ENCODE peak calls at places on chromosomes 5 and 9, in eight cellular contexts. One of them, this sample, is unnamed. For H3K36me3, the result is how much of the 10 kb centered on the place peaks cover.

GRCh38 chr5:127615916-127616315 is 33.0 kb upstream of the CTXN3 start:
- DNase-seq in heart left ventricle: no peak
- DNase-seq in transverse colon: no peak
- DNase-seq in prostate gland: peak
- DNase-seq in right lobe of liver: no peak
- DNase-seq in IMR-90: peak
- DNase-seq in suprapubic skin: no peak
- DNase-seq in HCT116: no peak
- DNase-seq in this sample: no peak

GRCh38 chr9:136732446-136733178 is 10.1 kb downstream of the LCN10 start:
- DNase-seq in right lobe of liver: no peak
- DNase-seq in heart left ventricle: no peak
- DNase-seq in HCT116: no peak
- DNase-seq in IMR-90: no peak
- DNase-seq in suprapubic skin: no peak
- DNase-seq in transverse colon: no peak
- DNase-seq in prostate gland: no peak
- DNase-seq in this sample: no peak

GRCh38 chr5:112342364-112342763 is 76.7 kb downstream of the EPB41L4A start:
- DNase-seq in heart left ventricle: no peak
- DNase-seq in IMR-90: no peak
- DNase-seq in prostate gland: no peak
- DNase-seq in suprapubic skin: no peak
- DNase-seq in HCT116: no peak
- DNase-seq in transverse colon: no peak
- DNase-seq in right lobe of liver: no peak
- DNase-seq in this sample: no peak

GRCh38 chr9:36144322-36145206 is 8.0 kb downstream of the GLIPR2 start:
- DNase-seq in right lobe of liver: no peak
- DNase-seq in HCT116: no peak
- DNase-seq in suprapubic skin: no peak
- DNase-seq in heart left ventricle: no peak
- DNase-seq in prostate gland: no peak
- DNase-seq in transverse colon: no peak
- DNase-seq in IMR-90: no peak
- DNase-seq in this sample: no peak

GRCh38 chr5:74041913-74042312 is 415.9 kb downstream of the ARHGEF28 start:
- DNase-seq in HCT116: no peak
- DNase-seq in IMR-90: no peak
- DNase-seq in transverse colon: no peak
- DNase-seq in right lobe of liver: no peak
- DNase-seq in heart left ventricle: no peak
- DNase-seq in prostate gland: no peak
- DNase-seq in suprapubic skin: no peak
- DNase-seq in this sample: no peak

GRCh38 chr5:153767221-153768218 is 271.2 kb downstream of the FAM114A2 start:
- DNase-seq in suprapubic skin: no peak
- DNase-seq in transverse colon: no peak
- DNase-seq in prostate gland: no peak
- DNase-seq in right lobe of liver: no peak
- DNase-seq in heart left ventricle: no peak
- DNase-seq in IMR-90: no peak
- DNase-seq in HCT116: no peak
- DNase-seq in this sample: no peak

GRCh38 chr5:144292029-144292428 is 121.4 kb downstream of the KCTD16 start:
- DNase-seq in HCT116: no peak
- DNase-seq in IMR-90: no peak
- DNase-seq in right lobe of liver: no peak
- DNase-seq in heart left ventricle: no peak
- DNase-seq in prostate gland: no peak
- DNase-seq in transverse colon: no peak
- DNase-seq in suprapubic skin: no peak
- DNase-seq in this sample: no peak

GRCh38 chr5:138706655-138707480 is 46.4 kb upstream of the CTNNA1 start:
- DNase-seq in IMR-90: peak
- DNase-seq in heart left ventricle: peak
- DNase-seq in suprapubic skin: no peak
- DNase-seq in right lobe of liver: no peak
- DNase-seq in transverse colon: no peak
- DNase-seq in prostate gland: no peak
- DNase-seq in HCT116: no peak
- DNase-seq in this sample: no peak

GRCh38 chr5:158727108-158727507 is 372.6 kb downstream of the EBF1 start:
- DNase-seq in IMR-90: no peak
- DNase-seq in right lobe of liver: no peak
- DNase-seq in heart left ventricle: no peak
- DNase-seq in prostate gland: no peak
- DNase-seq in HCT116: no peak
- DNase-seq in transverse colon: no peak
- DNase-seq in suprapubic skin: no peak
- DNase-seq in this sample: peak

GRCh38 chr9:135447126-135447525 is 32.5 kb upstream of the PPP1R26 start:
- DNase-seq in right lobe of liver: no peak
- DNase-seq in prostate gland: no peak
- DNase-seq in HCT116: no peak
- DNase-seq in IMR-90: no peak
- DNase-seq in transverse colon: no peak
- DNase-seq in suprapubic skin: no peak
- DNase-seq in heart left ventricle: no peak
- DNase-seq in this sample: no peak

GRCh38 chr9:86943223-86943870 is 4.0 kb downstream of the GAS1 start:
- DNase-seq in suprapubic skin: no peak
- DNase-seq in prostate gland: no peak
- DNase-seq in transverse colon: no peak
- DNase-seq in heart left ventricle: peak
- DNase-seq in right lobe of liver: no peak
- DNase-seq in IMR-90: no peak
- DNase-seq in HCT116: no peak
- DNase-seq in this sample: peak

DNA sequence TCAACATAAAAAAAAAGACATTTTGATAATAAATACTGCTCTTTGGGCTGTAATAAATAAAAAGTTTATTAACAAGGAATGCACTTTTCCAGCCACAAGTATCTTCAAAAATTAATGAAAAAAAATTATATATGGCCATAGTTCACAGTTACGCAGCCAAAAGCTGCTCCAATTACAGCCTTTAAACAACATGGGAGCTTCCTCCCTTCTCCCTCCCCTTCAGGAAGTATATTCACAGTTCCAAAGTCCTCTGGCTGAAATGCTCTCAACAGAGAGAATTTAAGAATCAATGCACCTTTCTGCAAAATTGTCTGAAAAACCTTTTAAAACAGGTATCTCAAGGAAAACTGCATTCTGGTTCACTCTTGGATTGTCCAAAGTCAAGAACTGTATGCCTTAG is 5.9 kb downstream of the PLK2 start:
- DNase-seq in prostate gland: no peak
- DNase-seq in IMR-90: no peak
- DNase-seq in HCT116: no peak
- DNase-seq in right lobe of liver: no peak
- DNase-seq in transverse colon: no peak
- DNase-seq in heart left ventricle: no peak
- DNase-seq in suprapubic skin: no peak
- DNase-seq in this sample: no peak
- TF ChIP-seq POLR2A in prostate gland: no peak
- TF ChIP-seq POLR2A in IMR-90: no peak
- TF ChIP-seq POLR2A in HCT116: no peak
- TF ChIP-seq POLR2A in right lobe of liver: no peak
- TF ChIP-seq POLR2A in transverse colon: no peak
- TF ChIP-seq POLR2A in heart left ventricle: no peak
- TF ChIP-seq POLR2A in suprapubic skin: no peak
- TF ChIP-seq POLR2A in this sample: no peak

GRCh38 chr9:108919517-108919916 is 14.4 kb downstream of the ELP1 start:
- DNase-seq in HCT116: no peak
- DNase-seq in IMR-90: no peak
- DNase-seq in suprapubic skin: no peak
- DNase-seq in right lobe of liver: no peak
- DNase-seq in prostate gland: no peak
- DNase-seq in transverse colon: no peak
- DNase-seq in heart left ventricle: no peak
- DNase-seq in this sample: no peak

GRCh38 chr9:108924436-108924835 is 9.5 kb downstream of the ELP1 start:
- DNase-seq in transverse colon: no peak
- DNase-seq in HCT116: no peak
- DNase-seq in heart left ventricle: no peak
- DNase-seq in prostate gland: no peak
- DNase-seq in right lobe of liver: no peak
- DNase-seq in IMR-90: no peak
- DNase-seq in suprapubic skin: no peak
- DNase-seq in this sample: no peak

GRCh38 chr9:108921200-108921599 is 12.7 kb downstream of the ELP1 start:
- DNase-seq in suprapubic skin: no peak
- DNase-seq in right lobe of liver: no peak
- DNase-seq in heart left ventricle: no peak
- DNase-seq in prostate gland: no peak
- DNase-seq in transverse colon: no peak
- DNase-seq in IMR-90: no peak
- DNase-seq in HCT116: no peak
- DNase-seq in this sample: no peak
- H3K36me3 ChIP-seq in suprapubic skin: half or more
- H3K36me3 ChIP-seq in right lobe of liver: half or more
- H3K36me3 ChIP-seq in heart left ventricle: under half
- H3K36me3 ChIP-seq in prostate gland: under half
- H3K36me3 ChIP-seq in transverse colon: under half
- H3K36me3 ChIP-seq in IMR-90: under half
- H3K36me3 ChIP-seq in HCT116: under half
- H3K36me3 ChIP-seq in this sample: under half

DNA sequence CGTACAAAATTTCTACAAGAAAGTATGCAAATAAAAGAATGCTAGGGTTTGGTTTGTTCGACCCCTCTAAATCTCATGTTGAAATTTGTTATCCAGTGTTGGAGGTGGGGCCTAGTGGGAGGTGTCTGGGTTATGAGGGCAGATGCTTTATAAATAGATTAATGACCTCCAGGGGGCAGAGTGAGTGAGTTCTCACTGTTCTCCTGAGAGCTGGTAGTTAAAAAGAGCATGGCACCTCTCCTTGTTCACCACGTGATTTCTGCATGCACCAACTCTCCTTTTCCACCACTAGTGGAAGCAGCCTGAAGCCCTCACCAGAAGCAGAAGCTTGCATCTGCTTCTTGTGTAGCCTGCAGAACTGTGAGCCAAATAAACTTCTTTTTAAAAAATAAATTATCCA is 50.4 kb upstream of the FAM170A start:
- DNase-seq in heart left ventricle: no peak
- DNase-seq in transverse colon: no peak
- DNase-seq in prostate gland: no peak
- DNase-seq in HCT116: peak
- DNase-seq in right lobe of liver: no peak
- DNase-seq in IMR-90: peak
- DNase-seq in suprapubic skin: no peak
- DNase-seq in this sample: no peak
- TF ChIP-seq CTCF in heart left ventricle: no peak
- TF ChIP-seq CTCF in transverse colon: no peak
- TF ChIP-seq CTCF in prostate gland: no peak
- TF ChIP-seq CTCF in HCT116: peak
- TF ChIP-seq CTCF in right lobe of liver: no peak
- TF ChIP-seq CTCF in IMR-90: peak
- TF ChIP-seq CTCF in suprapubic skin: no peak
- TF ChIP-seq CTCF in this sample: no peak

GRCh38 chr5:39424751-39425524 is at the start of gene DAB2:
- DNase-seq in right lobe of liver: peak
- DNase-seq in IMR-90: peak
- DNase-seq in heart left ventricle: peak
- DNase-seq in suprapubic skin: peak
- DNase-seq in prostate gland: peak
- DNase-seq in transverse colon: peak
- DNase-seq in HCT116: peak
- DNase-seq in this sample: peak
- TF ChIP-seq POLR2A in right lobe of liver: peak
- TF ChIP-seq POLR2A in IMR-90: peak
- TF ChIP-seq POLR2A in heart left ventricle: peak
- TF ChIP-seq POLR2A in suprapubic skin: peak
- TF ChIP-seq POLR2A in prostate gland: no peak
- TF ChIP-seq POLR2A in transverse colon: peak
- TF ChIP-seq POLR2A in HCT116: peak
- TF ChIP-seq POLR2A in this sample: peak

DNA sequence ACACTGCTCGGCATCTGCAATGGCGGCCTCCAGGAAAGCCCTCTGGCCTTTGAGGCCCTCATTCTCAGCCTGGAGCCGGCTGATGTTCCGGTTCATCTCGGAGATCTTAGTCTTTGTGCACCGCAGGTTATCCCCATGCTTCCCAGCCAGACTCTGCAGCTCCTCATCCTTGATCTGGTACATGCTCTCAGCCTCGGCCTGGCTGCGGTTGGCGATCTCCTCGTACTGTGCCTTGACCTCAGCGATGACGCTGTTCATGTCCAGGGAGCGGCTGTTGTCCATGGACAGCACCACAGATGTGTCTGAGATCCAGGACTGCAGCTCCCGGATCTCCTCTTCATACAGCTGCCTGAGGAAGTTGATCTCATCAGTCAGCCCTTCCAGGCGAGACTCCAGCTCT is 21.9 kb downstream of the CEP120 start:
- DNase-seq in prostate gland: no peak
- DNase-seq in heart left ventricle: no peak
- DNase-seq in suprapubic skin: no peak
- DNase-seq in transverse colon: no peak
- DNase-seq in IMR-90: no peak
- DNase-seq in right lobe of liver: no peak
- DNase-seq in HCT116: no peak
- DNase-seq in this sample: no peak
- H3K36me3 ChIP-seq in prostate gland: under half
- H3K36me3 ChIP-seq in heart left ventricle: under half
- H3K36me3 ChIP-seq in suprapubic skin: half or more
- H3K36me3 ChIP-seq in transverse colon: under half
- H3K36me3 ChIP-seq in IMR-90: under half
- H3K36me3 ChIP-seq in right lobe of liver: under half
- H3K36me3 ChIP-seq in HCT116: under half
- H3K36me3 ChIP-seq in this sample: under half

DNA sequence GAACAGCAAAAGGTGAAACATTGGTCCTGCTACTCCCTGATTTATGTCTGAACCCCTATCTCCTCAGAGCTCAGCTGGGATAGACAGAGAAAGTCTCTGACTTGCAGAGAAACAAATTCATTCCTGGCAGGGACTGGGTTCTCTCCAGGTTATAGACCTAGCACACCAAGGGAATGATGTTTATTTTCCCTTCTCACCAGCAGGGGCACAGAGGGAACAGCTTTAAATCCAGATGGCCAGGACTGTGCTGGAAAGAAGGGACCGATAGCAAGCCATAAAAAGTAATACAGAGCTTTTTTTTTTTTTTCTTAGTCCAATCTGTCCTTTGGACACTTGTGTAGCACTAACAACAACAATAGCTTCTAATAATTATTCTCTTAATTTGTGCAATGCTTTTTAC is 141.1 kb upstream of the C9orf72 start:
- DNase-seq in prostate gland: no peak
- DNase-seq in heart left ventricle: no peak
- DNase-seq in right lobe of liver: no peak
- DNase-seq in suprapubic skin: no peak
- DNase-seq in transverse colon: no peak
- DNase-seq in IMR-90: no peak
- DNase-seq in HCT116: no peak
- DNase-seq in this sample: no peak
- TF ChIP-seq CTCF in prostate gland: no peak
- TF ChIP-seq CTCF in heart left ventricle: no peak
- TF ChIP-seq CTCF in right lobe of liver: no peak
- TF ChIP-seq CTCF in suprapubic skin: no peak
- TF ChIP-seq CTCF in transverse colon: no peak
- TF ChIP-seq CTCF in IMR-90: no peak
- TF ChIP-seq CTCF in HCT116: no peak
- TF ChIP-seq CTCF in this sample: no peak

GRCh38 chr5:69329905-69330489 is 2.6 kb downstream of the CCDC125 start:
- DNase-seq in heart left ventricle: no peak
- DNase-seq in HCT116: no peak
- DNase-seq in suprapubic skin: no peak
- DNase-seq in transverse colon: no peak
- DNase-seq in IMR-90: peak
- DNase-seq in right lobe of liver: no peak
- DNase-seq in prostate gland: peak
- DNase-seq in this sample: no peak
- TF ChIP-seq POLR2A in heart left ventricle: no peak
- TF ChIP-seq POLR2A in HCT116: no peak
- TF ChIP-seq POLR2A in suprapubic skin: no peak
- TF ChIP-seq POLR2A in transverse colon: no peak
- TF ChIP-seq POLR2A in IMR-90: no peak
- TF ChIP-seq POLR2A in right lobe of liver: no peak
- TF ChIP-seq POLR2A in prostate gland: no peak
- TF ChIP-seq POLR2A in this sample: no peak